ENCODE peak calls at places on chromosomes 11 and 22, in four cellular contexts. B is PC-3, S is IMR-90, R is mesenchymal stem cell. A is an unnamed sample.

GRCh38 chr11:117273550-117274289 is 17.4 kb upstream of the BACE1-AS start:
- DNase-seq in B (no peak), S (peak; percentile 92), R (peak; percentile 92), A (peak; percentile 90)

GRCh38 chr11:16632295-16633200 is 105.9 kb upstream of the C11orf58 start:
- DNase-seq in S (peak; percentile 21), B (peak; percentile 66), R (peak; percentile 45), A (peak; percentile 53)

GRCh38 chr11:61962213-61963015 is 5.0 kb downstream of the FTH1 start:
- DNase-seq in B (no peak), R (peak; percentile 65), S (no peak), A (no peak)

GRCh38 chr11:104462346-104462745 is 298.4 kb upstream of the PDGFD start:
- DNase-seq in B (peak; percentile 12), S (peak; percentile 81), R (peak; percentile 67), A (no peak)

GRCh38 chr11:27263046-27263445 is 100.0 kb downstream of the CCDC34 start:
- DNase-seq in S (no peak), R (no peak), B (no peak), A (no peak)

GRCh38 chr22:19868773-19869471 is 14.2 kb upstream of the GNB1L start:
- DNase-seq in B (no peak), S (no peak), R (no peak), A (no peak)

GRCh38 chr22:17446704-17447103 is 77.4 kb downstream of the CECR2 start:
- DNase-seq in R (no peak), B (no peak), S (no peak), A (no peak)

GRCh38 chr22:38697055-38697980 is 3.4 kb downstream of the JOSD1 start:
- DNase-seq in B (peak; percentile 67), R (peak; percentile 53), S (peak; percentile 58), A (peak; percentile 21)

GRCh38 chr11:33402066-33402465 is 144.9 kb downstream of the HIPK3 start:
- DNase-seq in B (no peak), R (no peak), S (no peak), A (no peak)

GRCh38 chr11:44446341-44446712 is 119.1 kb upstream of the CD82 start:
- DNase-seq in S (no peak), B (no peak), R (no peak), A (peak; percentile 37)

GRCh38 chr11:72023335-72023734 is 24.6 kb downstream of the IL18BP start:
- DNase-seq in S (no peak), B (peak; percentile 69), R (no peak), A (no peak)

GRCh38 chr11:78030429-78031325 is 7.6 kb upstream of the KCTD14 start:
- DNase-seq in S (peak; percentile 50), R (no peak), B (peak; percentile 85), A (peak; percentile 66)

GRCh38 chr11:127202105-127202504 is 201.5 kb upstream of the KIRREL3 start:
- DNase-seq in R (no peak), S (no peak), B (no peak), A (no peak)

GRCh38 chr11:7595016-7595869 is 78.1 kb downstream of the CYB5R2 start:
- DNase-seq in B (no peak), S (no peak), R (no peak), A (peak; percentile 61)

GRCh38 chr11:44633641-44634040 is 68.2 kb downstream of the CD82 start:
- DNase-seq in R (no peak), B (no peak), S (no peak), A (peak; percentile 31)

GRCh38 chr22:50481440-50482106 is at the start of gene ADM2:
- DNase-seq in B (no peak), S (no peak), R (peak; percentile 38), A (peak; percentile 76)

GRCh38 chr11:64533501-64533900 is 57.5 kb upstream of the SLC22A12 start:
- DNase-seq in R (no peak), S (no peak), B (no peak), A (no peak)

GRCh38 chr11:64531906-64532312 is 59.1 kb upstream of the SLC22A12 start:
- DNase-seq in S (no peak), R (no peak), B (no peak), A (peak; percentile 20)

GRCh38 chr11:64534391-64534801 is 56.6 kb upstream of the SLC22A12 start:
- DNase-seq in B (no peak), S (no peak), R (no peak), A (no peak)

GRCh38 chr11:64529559-64530520 is 61.2 kb upstream of the SLC22A12 start:
- DNase-seq in R (no peak), B (no peak), S (no peak), A (no peak)

GRCh38 chr11:64531422-64531821 is 59.6 kb upstream of the SLC22A12 start:
- DNase-seq in S (no peak), R (no peak), B (no peak), A (no peak)
- H3K4me1 ChIP-seq in S (peaks cover under 1% of the 10 kb centered on the region), R (peaks cover 1% of the 10 kb centered on the region), B (peaks cover under 1% of the 10 kb centered on the region), A (no peaks in the 10 kb centered on the region)

GRCh38 chr22:26484360-26484706 is 656 bp downstream of the SRRD start:
- DNase-seq in S (peak; percentile 31), R (no peak), B (no peak), A (no peak)
- H3K4me1 ChIP-seq in S (peaks cover 9% of the 10 kb centered on the region), R (peaks cover 11% of the 10 kb centered on the region), B (peaks cover 24% of the 10 kb centered on the region), A (peaks cover 4% of the 10 kb centered on the region)

DNA sequence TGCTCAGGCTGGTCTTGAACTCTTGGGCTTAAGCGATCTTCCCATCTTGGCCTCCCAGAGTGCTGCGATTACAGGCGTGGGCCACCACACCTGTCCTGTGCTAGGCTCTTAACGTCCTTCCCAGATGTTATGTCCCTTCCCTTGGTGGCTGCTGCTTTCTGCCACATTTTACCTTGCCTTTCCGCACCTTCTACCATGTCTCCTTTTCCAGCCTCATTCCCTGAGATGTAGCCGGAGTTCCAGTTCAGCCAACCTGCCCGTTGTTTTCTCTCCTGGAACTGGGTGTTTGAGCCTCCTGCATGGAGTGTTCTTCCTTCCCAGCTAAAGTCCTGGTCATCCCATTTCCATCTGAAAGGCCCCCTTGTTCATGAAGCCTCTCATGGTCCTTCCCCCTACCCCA is 95.3 kb downstream of the PTPRJ start:
- DNase-seq in R (no peak), B (no peak), S (no peak), A (no peak)
- H3K4me1 ChIP-seq in R (peaks cover 9% of the 10 kb centered on the region), B (no peaks in the 10 kb centered on the region), S (peaks cover 5% of the 10 kb centered on the region), A (no peaks in the 10 kb centered on the region)

DNA sequence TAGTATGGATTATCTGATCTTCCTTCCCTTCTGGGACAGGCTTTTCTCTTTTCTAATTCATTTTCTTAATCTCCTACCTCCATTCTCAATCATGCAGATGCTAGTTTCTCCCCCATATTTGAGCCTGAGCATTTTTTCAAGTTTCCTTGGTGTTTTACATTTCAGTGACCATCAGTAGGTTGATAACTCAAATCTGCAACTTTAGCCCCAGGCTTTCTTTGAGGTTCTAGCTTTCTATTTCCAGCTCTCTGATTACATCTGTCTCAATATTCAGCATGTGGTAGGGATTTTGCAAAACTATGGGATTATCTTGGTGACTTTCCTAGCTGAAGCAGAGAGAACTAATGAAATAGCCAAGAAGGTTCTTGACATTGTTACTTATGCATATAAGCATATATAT is 67.8 kb downstream of the ARHGEF12 start:
- DNase-seq in B (no peak), S (no peak), R (no peak), A (no peak)
- H3K4me1 ChIP-seq in B (peaks cover 27% of the 10 kb centered on the region), S (no peaks in the 10 kb centered on the region), R (peaks cover 3% of the 10 kb centered on the region), A (peaks cover 7% of the 10 kb centered on the region)

GRCh38 chr22:40240160-40240559 is 62.4 kb downstream of the TNRC6B start:
- DNase-seq in B (no peak), S (no peak), R (no peak), A (no peak)
- H3K4me1 ChIP-seq in B (peaks cover 44% of the 10 kb centered on the region), S (peaks cover 14% of the 10 kb centered on the region), R (peaks cover 21% of the 10 kb centered on the region), A (no peaks in the 10 kb centered on the region)

GRCh38 chr11:60942970-60943565 is 8.9 kb downstream of the SLC15A3 start:
- DNase-seq in S (no peak), B (peak; percentile 75), R (no peak), A (no peak)
- H3K4me1 ChIP-seq in S (peaks cover 4% of the 10 kb centered on the region), B (peaks cover 6% of the 10 kb centered on the region), R (peaks cover 2% of the 10 kb centered on the region), A (no peaks in the 10 kb centered on the region)

GRCh38 chr22:47396515-47396914 is 634.1 kb downstream of the TBC1D22A start:
- DNase-seq in S (no peak), R (no peak), B (no peak), A (no peak)
- H3K4me1 ChIP-seq in S (no peaks in the 10 kb centered on the region), R (no peaks in the 10 kb centered on the region), B (peaks cover 11% of the 10 kb centered on the region), A (no peaks in the 10 kb centered on the region)